ENCODE peak calls at places on chromosome 12, in eight cellular contexts. P is RPMI7951; R is T-helper 17 cell; E is CD8-positive, alpha-beta memory T cell; G is amygdala; M is stimulated activated CD4-positive, alpha-beta T cell treated with anti-CD3 and anti-CD28 coated beads, TNF-alpha, amount 100 ng/mL, for 1 hour; S is sciatic nerve; X is T-cell. H is an unnamed sample.

GRCh38 chr12:103936679-103937078 is 6.5 kb downstream of the HSP90B1 start:
- DNase-seq in P (no peak), R (no peak), E (no peak), G (no peak), M (no peak), S (no peak), X (no peak), H (no peak)

GRCh38 chr12:39199371-39199770 is 243.5 kb downstream of the KIF21A start:
- DNase-seq in P (no peak), R (no peak), E (no peak), G (no peak), M (no peak), S (no peak), X (no peak), H (no peak)

GRCh38 chr12:52279683-52280318 is 5.4 kb downstream of the KRT86 start:
- DNase-seq in P (peak; percentile 39), R (no peak), E (no peak), G (no peak), M (no peak), S (no peak), X (no peak), H (no peak)

GRCh38 chr12:132949936-132950837 is 5.9 kb downstream of the ZNF605 start:
- DNase-seq in P (no peak), R (no peak), E (no peak), G (no peak), M (no peak), S (no peak), X (no peak), H (no peak)

GRCh38 chr12:126727218-126727601 is 1539.8 kb upstream of the TMEM132C start:
- DNase-seq in P (no peak), R (no peak), E (no peak), G (no peak), M (no peak), S (no peak), X (no peak), H (no peak)

GRCh38 chr12:26116829-26117228 is 8.0 kb downstream of the BHLHE41 start:
- DNase-seq in P (peak; percentile 46), R (no peak), E (no peak), G (no peak), M (no peak), S (no peak), X (no peak), H (no peak)

GRCh38 chr12:24977060-24977459 is 28.2 kb upstream of the BCAT1 start:
- DNase-seq in P (no peak), R (no peak), E (no peak), G (no peak), M (no peak), S (no peak), X (no peak), H (no peak)

GRCh38 chr12:6342140-6342889 is 439 bp upstream of the TNFRSF1A start:
- DNase-seq in P (no peak), R (no peak), E (no peak), G (no peak), M (no peak), S (no peak), X (no peak), H (no peak)

GRCh38 chr12:57619434-57620244 is 8.4 kb downstream of the ARHGEF25 start:
- DNase-seq in P (no peak), R (no peak), E (no peak), G (no peak), M (no peak), S (no peak), X (peak; percentile 30), H (no peak)

GRCh38 chr12:39619316-39619659 is 315 bp downstream of the ABCD2 start:
- DNase-seq in P (no peak), R (no peak), E (peak; percentile 2), G (no peak), M (no peak), S (no peak), X (peak; percentile 20), H (no peak)

H was measured in activated CD4-positive, CD25-positive, alpha-beta regulatory T cell.